ENCODE peak calls at places on chromosome 17, in five cellular contexts. One of them, this sample, is unnamed.

GRCh38 chr17:81863123-81863675 is 2.9 kb upstream of the P4HB start:
- DNase-seq in SK-N-SH: no peak
- DNase-seq in MM.1S: no peak
- DNase-seq in mammary epithelial cell: no peak
- DNase-seq in HCT116: no peak
- DNase-seq in this sample: peak; percentile 25

GRCh38 chr17:18105027-18105426 is 3.5 kb upstream of the MYO15A start:
- DNase-seq in SK-N-SH: no peak
- DNase-seq in MM.1S: no peak
- DNase-seq in mammary epithelial cell: no peak
- DNase-seq in HCT116: no peak
- DNase-seq in this sample: no peak

GRCh38 chr17:8285270-8286181 is 2.9 kb upstream of the RANGRF start:
- DNase-seq in SK-N-SH: no peak
- DNase-seq in MM.1S: no peak
- DNase-seq in mammary epithelial cell: no peak
- DNase-seq in HCT116: no peak
- DNase-seq in this sample: no peak

GRCh38 chr17:8300629-8301242 is 5.5 kb upstream of the SLC25A35 start:
- DNase-seq in SK-N-SH: peak; percentile 83
- DNase-seq in MM.1S: peak; percentile 74
- DNase-seq in mammary epithelial cell: peak; percentile 50
- DNase-seq in HCT116: peak; percentile 62
- DNase-seq in this sample: peak; percentile 58

GRCh38 chr17:12647023-12647422 is 18.7 kb upstream of the MYOCD start:
- DNase-seq in SK-N-SH: no peak
- DNase-seq in MM.1S: no peak
- DNase-seq in mammary epithelial cell: no peak
- DNase-seq in HCT116: no peak
- DNase-seq in this sample: no peak

GRCh38 chr17:6639651-6640535 is 618 bp downstream of the KIAA0753 start:
- DNase-seq in SK-N-SH: no peak
- DNase-seq in MM.1S: peak; percentile 19
- DNase-seq in mammary epithelial cell: peak; percentile 33
- DNase-seq in HCT116: no peak
- DNase-seq in this sample: peak; percentile 44

GRCh38 chr17:64950871-64951270 is 31.6 kb upstream of the LRRC37A3 start:
- DNase-seq in SK-N-SH: no peak
- DNase-seq in MM.1S: no peak
- DNase-seq in mammary epithelial cell: no peak
- DNase-seq in HCT116: no peak
- DNase-seq in this sample: no peak

GRCh38 chr17:8849311-8850041 is 18.0 kb downstream of the PIK3R6 start:
- DNase-seq in SK-N-SH: no peak
- DNase-seq in MM.1S: no peak
- DNase-seq in mammary epithelial cell: no peak
- DNase-seq in HCT116: no peak
- DNase-seq in this sample: no peak

GRCh38 chr17:71974051-71974450 is 146.8 kb upstream of the SOX9 start:
- DNase-seq in SK-N-SH: no peak
- DNase-seq in MM.1S: no peak
- DNase-seq in mammary epithelial cell: no peak
- DNase-seq in HCT116: no peak
- DNase-seq in this sample: no peak

GRCh38 chr17:35998018-35998545 is 3.3 kb downstream of the CCL15 start:
- DNase-seq in SK-N-SH: no peak
- DNase-seq in MM.1S: peak; percentile 56
- DNase-seq in mammary epithelial cell: no peak
- DNase-seq in HCT116: no peak
- DNase-seq in this sample: no peak

GRCh38 chr17:15157051-15157450 is 108.1 kb downstream of the PMP22 start:
- DNase-seq in SK-N-SH: no peak
- DNase-seq in MM.1S: no peak
- DNase-seq in mammary epithelial cell: no peak
- DNase-seq in HCT116: no peak
- DNase-seq in this sample: peak; percentile 16

GRCh38 chr17:81652901-81653771 is 3.2 kb downstream of the PDE6G start:
- DNase-seq in SK-N-SH: peak; percentile 56
- DNase-seq in MM.1S: no peak
- DNase-seq in mammary epithelial cell: no peak
- DNase-seq in HCT116: no peak
- DNase-seq in this sample: no peak

GRCh38 chr17:17067277-17067676 is 25.0 kb downstream of the MPRIP start:
- DNase-seq in SK-N-SH: no peak
- DNase-seq in MM.1S: no peak
- DNase-seq in mammary epithelial cell: peak; percentile 62
- DNase-seq in HCT116: no peak
- DNase-seq in this sample: no peak

GRCh38 chr17:14303343-14304221 is 2.7 kb downstream of the HS3ST3B1 start:
- DNase-seq in SK-N-SH: no peak
- DNase-seq in MM.1S: no peak
- DNase-seq in mammary epithelial cell: no peak
- DNase-seq in HCT116: no peak
- DNase-seq in this sample: peak; percentile 22

GRCh38 chr17:65823713-65824112 is 262.3 kb upstream of the AXIN2 start:
- DNase-seq in SK-N-SH: no peak
- DNase-seq in MM.1S: no peak
- DNase-seq in mammary epithelial cell: no peak
- DNase-seq in HCT116: no peak
- DNase-seq in this sample: no peak

GRCh38 chr17:44591223-44591622 is 33.9 kb downstream of the FZD2 start:
- DNase-seq in SK-N-SH: peak; percentile 38
- DNase-seq in MM.1S: no peak
- DNase-seq in mammary epithelial cell: no peak
- DNase-seq in HCT116: no peak
- DNase-seq in this sample: no peak
- H2AFZ ChIP-seq in SK-N-SH: peak overlapping the region; percentile 69
- H2AFZ ChIP-seq in MM.1S: no peak overlapping the region
- H2AFZ ChIP-seq in mammary epithelial cell: no peak overlapping the region
- H2AFZ ChIP-seq in HCT116: no peak overlapping the region
- H2AFZ ChIP-seq in this sample: no peak overlapping the region

GRCh38 chr17:57761887-57762286 is 16.8 kb upstream of the CCDC182 start:
- DNase-seq in SK-N-SH: no peak
- DNase-seq in MM.1S: no peak
- DNase-seq in mammary epithelial cell: no peak
- DNase-seq in HCT116: no peak
- DNase-seq in this sample: no peak
- H3K9ac ChIP-seq in SK-N-SH: no peak overlapping the region
- H3K9ac ChIP-seq in MM.1S: no peak overlapping the region
- H3K9ac ChIP-seq in mammary epithelial cell: no peak overlapping the region
- H3K9ac ChIP-seq in HCT116: no peak overlapping the region
- H3K9ac ChIP-seq in this sample: no peak overlapping the region

GRCh38 chr17:79377230-79377790 is 233.5 kb downstream of the RBFOX3 start:
- DNase-seq in SK-N-SH: no peak
- DNase-seq in MM.1S: no peak
- DNase-seq in mammary epithelial cell: no peak
- DNase-seq in HCT116: no peak
- DNase-seq in this sample: no peak
- H3K27me3 ChIP-seq in SK-N-SH: peaks cover 30% of the 10 kb centered on the region
- H3K27me3 ChIP-seq in MM.1S: peaks cover 100% of the 10 kb centered on the region
- H3K27me3 ChIP-seq in mammary epithelial cell: peaks cover 11% of the 10 kb centered on the region
- H3K27me3 ChIP-seq in HCT116: peaks cover 88% of the 10 kb centered on the region
- H3K27me3 ChIP-seq in this sample: no peaks in the 10 kb centered on the region

GRCh38 chr17:29870836-29871430 is 59.1 kb downstream of the SSH2 start:
- DNase-seq in SK-N-SH: no peak
- DNase-seq in MM.1S: no peak
- DNase-seq in mammary epithelial cell: no peak
- DNase-seq in HCT116: no peak
- DNase-seq in this sample: no peak
- H2AFZ ChIP-seq in SK-N-SH: no peak overlapping the region
- H2AFZ ChIP-seq in MM.1S: no peak overlapping the region
- H2AFZ ChIP-seq in mammary epithelial cell: no peak overlapping the region
- H2AFZ ChIP-seq in HCT116: no peak overlapping the region
- H2AFZ ChIP-seq in this sample: no peak overlapping the region